ENCODE peak calls at places on chromosomes 1 and 21, in ten cellular contexts. P is NAMALWA; N is kidney tubule cell; Z is GM12891; A is activated CD4-positive, alpha-beta T cell treated with anti-CD3 and anti-CD28 coated beads, Interleukin-2, amount 10 ng/mL, durations not matched to agents 7 days and 5 days; S is activated CD8-positive, alpha-beta memory T cell treated with anti-CD3 and anti-CD28 coated beads for 1 hour; Q is right lobe of liver; R is C1 segment of cervical spinal cord; T is osteocyte; E is BE2C. B is an unnamed sample.

GRCh38 chr1:22729400-22729773 is 18.7 kb downstream of the EPHB2 start:
- DNase-seq in T (no peak), R (no peak), S (no peak), E (no peak), A (no peak), P (no peak), Z (no peak), Q (no peak), N (no peak), B (no peak)

GRCh38 chr1:240515505-240515904 is 96.5 kb downstream of the GREM2 start:
- DNase-seq in Q (no peak), T (no peak), R (no peak), E (no peak), P (no peak), S (no peak), N (peak), Z (no peak), A (no peak), B (no peak)

GRCh38 chr1:168224991-168225390 is 813 bp upstream of the SFT2D2 start:
- DNase-seq in T (no peak), A (no peak), S (no peak), Q (no peak), P (no peak), R (no peak), E (no peak), N (peak), Z (no peak), B (no peak)

GRCh38 chr21:16455978-16456377 is 726.2 kb downstream of the USP25 start:
- DNase-seq in Q (no peak), T (no peak), R (peak), S (no peak), P (no peak), Z (no peak), N (no peak), E (no peak), A (no peak), B (peak)

GRCh38 chr1:48947761-48948537 is 171.3 kb upstream of the BEND5 start:
- DNase-seq in Q (no peak), R (no peak), T (no peak), A (no peak), P (no peak), E (peak), N (peak), S (no peak), Z (no peak), B (no peak)

GRCh38 chr1:199723557-199723956 is 304.0 kb upstream of the NR5A2 start:
- DNase-seq in T (no peak), R (no peak), S (no peak), Z (no peak), Q (no peak), E (no peak), N (no peak), P (no peak), A (no peak), B (no peak)

GRCh38 chr1:234676103-234676594 is 66.2 kb upstream of the IRF2BP2 start:
- DNase-seq in A (peak), T (no peak), Z (peak), P (peak), S (peak), N (peak), R (peak), Q (peak), E (peak), B (peak)

GRCh38 chr1:207897188-207897587 is 13.7 kb downstream of the CD34 start:
- DNase-seq in Q (no peak), P (peak), S (no peak), T (peak), A (no peak), N (no peak), Z (no peak), R (no peak), E (no peak), B (no peak)

GRCh38 chr21:34691396-34692032 is 22.7 kb downstream of the CLIC6 start:
- DNase-seq in A (no peak), E (no peak), T (no peak), R (no peak), S (no peak), Z (no peak), Q (no peak), N (no peak), P (no peak), B (no peak)

GRCh38 chr1:193009501-193009900 is 49.7 kb downstream of the UCHL5 start:
- DNase-seq in A (no peak), Z (no peak), P (no peak), S (no peak), T (no peak), N (no peak), Q (no peak), R (no peak), E (no peak), B (no peak)

GRCh38 chr1:61654067-61654466 is 70.9 kb downstream of the TM2D1 start:
- DNase-seq in T (peak), E (no peak), S (no peak), Z (no peak), A (no peak), P (no peak), N (no peak), R (no peak), Q (no peak), B (no peak)

GRCh38 chr1:172971241-172971640 is 79.5 kb downstream of the TNFSF18 start:
- DNase-seq in S (no peak), T (no peak), Z (no peak), N (peak), A (no peak), R (no peak), E (no peak), P (no peak), Q (no peak), B (no peak)

GRCh38 chr21:42103843-42104242 is 32.7 kb downstream of the UMODL1 start:
- DNase-seq in Q (no peak), A (no peak), R (no peak), P (no peak), Z (no peak), E (no peak), T (no peak), S (no peak), N (no peak), B (no peak)

B was measured in head of caudate nucleus.